ENCODE peak calls at places on chromosome 14, in five cellular contexts. V, P, I, S and H are unnamed samples.
A peak's percentile ranks its signal among the peaks of the same experiment; 100 is the strongest.

GRCh38 chr14:104166698-104167097 is 28.3 kb downstream of the KIF26A start:
- DNase-seq in V (no peak), P (no peak), I (no peak), S (no peak), H (no peak)

GRCh38 chr14:80310950-80311349 is 99.6 kb upstream of the DIO2 start:
- DNase-seq in V (no peak), P (no peak), I (peak; percentile 25), S (peak; percentile 50), H (peak; percentile 36)

GRCh38 chr14:52154992-52155655 is 86.3 kb upstream of the NID2 start:
- DNase-seq in V (no peak), P (no peak), I (no peak), S (no peak), H (no peak)

GRCh38 chr14:32697704-32698103 is 241.0 kb upstream of the NPAS3 start:
- DNase-seq in V (no peak), P (no peak), I (peak; percentile 54), S (peak; percentile 39), H (no peak)

GRCh38 chr14:34220921-34221320 is 241.1 kb downstream of the SPTSSA start:
- DNase-seq in V (no peak), P (no peak), I (no peak), S (no peak), H (no peak)

GRCh38 chr14:52439476-52439875 is 112.8 kb downstream of the TXNDC16 start:
- DNase-seq in V (no peak), P (no peak), I (no peak), S (no peak), H (no peak)

GRCh38 chr14:87149583-87150354 is 843.2 kb downstream of the GALC start:
- DNase-seq in V (no peak), P (no peak), I (peak; percentile 77), S (no peak), H (no peak)

GRCh38 chr14:26370118-26370517 is 227.7 kb downstream of the NOVA1 start:
- DNase-seq in V (no peak), P (peak; percentile 13), I (peak; percentile 4), S (peak; percentile 64), H (no peak)

GRCh38 chr14:104262515-104263514 is 124.4 kb downstream of the KIF26A start:
- DNase-seq in V (peak; percentile 75), P (no peak), I (no peak), S (no peak), H (no peak)

GRCh38 chr14:75125617-75126016 is 1.2 kb downstream of the NEK9 start:
- DNase-seq in V (no peak), P (no peak), I (peak; percentile 85), S (peak; percentile 70), H (peak; percentile 25)

GRCh38 chr14:77986808-77987207 is 183.4 kb upstream of the NRXN3 start:
- DNase-seq in V (no peak), P (no peak), I (no peak), S (no peak), H (no peak)

GRCh38 chr14:73188501-73188903 is 48.8 kb upstream of the PAPLN start:
- DNase-seq in V (no peak), P (no peak), I (peak; percentile 84), S (peak; percentile 64), H (peak; percentile 38)

GRCh38 chr14:90580381-90581335 is 183.8 kb downstream of the CALM1 start:
- DNase-seq in V (peak; percentile 69), P (peak; percentile 54), I (peak; percentile 14), S (no peak), H (no peak)

GRCh38 chr14:91987192-91987591 is 39.7 kb upstream of the FBLN5 start:
- DNase-seq in V (no peak), P (no peak), I (no peak), S (no peak), H (no peak)

GRCh38 chr14:54600685-54601084 is 33.8 kb downstream of the SAMD4A start:
- DNase-seq in V (no peak), P (no peak), I (peak; percentile 94), S (peak; percentile 58), H (no peak)

GRCh38 chr14:66403183-66403582 is 83.0 kb upstream of the CCDC196 start:
- DNase-seq in V (no peak), P (peak; percentile 21), I (peak; percentile 28), S (peak; percentile 46), H (peak; percentile 31)